ENCODE peak calls at places on chromosome 21, in ten cellular contexts. H is fibroblast of lung, N is left ventricle myocardium inferior, G is cardiac fibroblast, T is GM20000, X is heart left ventricle, W is MM.1S, F is endothelial cell, Y is glutamatergic neuron, B is neural progenitor cell. A is an unnamed sample.

GRCh38 chr21:31386006-31386405 is 41.9 kb upstream of the TIAM1 start:
- DNase-seq in H (no peak), N (no peak), G (no peak), T (no peak), X (no peak), W (no peak), F (no peak), Y (no peak), B (no peak), A (no peak)

GRCh38 chr21:35204125-35204524 is 155.0 kb upstream of the RUNX1 start:
- DNase-seq in H (no peak), N (no peak), G (peak; percentile 43), T (no peak), X (no peak), W (no peak), F (no peak), Y (no peak), B (no peak), A (no peak)

GRCh38 chr21:32309906-32310460 is 11.3 kb downstream of the MRAP start:
- DNase-seq in H (no peak), N (no peak), G (no peak), T (no peak), X (no peak), W (no peak), F (no peak), Y (no peak), B (no peak), A (no peak)

GRCh38 chr21:16194851-16195251 is 465.1 kb downstream of the USP25 start:
- DNase-seq in H (peak; percentile 53), N (no peak), G (peak; percentile 46), T (no peak), X (no peak), W (peak; percentile 44), F (no peak), Y (no peak), B (peak; percentile 3), A (no peak)

GRCh38 chr21:46562964-46563607 is 41.8 kb downstream of the S100B start:
- DNase-seq in H (no peak), N (no peak), G (no peak), T (no peak), X (peak; percentile 40), W (no peak), F (no peak), Y (no peak), B (no peak), A (no peak)

GRCh38 chr21:45016031-45016430 is 58.3 kb upstream of the ADARB1 start:
- DNase-seq in H (no peak), N (peak; percentile 13), G (no peak), T (no peak), X (peak; percentile 21), W (no peak), F (no peak), Y (no peak), B (no peak), A (no peak)

GRCh38 chr21:46284077-46284644 is 1.2 kb downstream of the MCM3AP start:
- DNase-seq in H (no peak), N (no peak), G (no peak), T (no peak), X (no peak), W (peak; percentile 4), F (peak; percentile 47), Y (no peak), B (no peak), A (no peak)

GRCh38 chr21:45869121-45870007 is 112.2 kb upstream of the COL6A1 start:
- DNase-seq in H (peak; percentile 63), N (no peak), G (peak; percentile 39), T (no peak), X (no peak), W (no peak), F (no peak), Y (no peak), B (no peak), A (no peak)

GRCh38 chr21:39527067-39527595 is 75.4 kb downstream of the SH3BGR start:
- DNase-seq in H (no peak), N (no peak), G (no peak), T (no peak), X (no peak), W (no peak), F (no peak), Y (no peak), B (no peak), A (no peak)

GRCh38 chr21:45576838-45577737 is 34.8 kb upstream of the SLC19A1 start:
- DNase-seq in H (no peak), N (peak; percentile 3), G (no peak), T (no peak), X (no peak), W (no peak), F (no peak), Y (no peak), B (no peak), A (no peak)

GRCh38 chr21:31196724-31197123 is 147.3 kb downstream of the TIAM1 start:
- DNase-seq in H (no peak), N (no peak), G (no peak), T (no peak), X (no peak), W (no peak), F (no peak), Y (no peak), B (no peak), A (no peak)

GRCh38 chr21:45524756-45525152 is 17.5 kb downstream of the SLC19A1 start:
- DNase-seq in H (no peak), N (no peak), G (no peak), T (no peak), X (peak; percentile 9), W (no peak), F (no peak), Y (peak; percentile 4), B (no peak), A (no peak)

DNA sequence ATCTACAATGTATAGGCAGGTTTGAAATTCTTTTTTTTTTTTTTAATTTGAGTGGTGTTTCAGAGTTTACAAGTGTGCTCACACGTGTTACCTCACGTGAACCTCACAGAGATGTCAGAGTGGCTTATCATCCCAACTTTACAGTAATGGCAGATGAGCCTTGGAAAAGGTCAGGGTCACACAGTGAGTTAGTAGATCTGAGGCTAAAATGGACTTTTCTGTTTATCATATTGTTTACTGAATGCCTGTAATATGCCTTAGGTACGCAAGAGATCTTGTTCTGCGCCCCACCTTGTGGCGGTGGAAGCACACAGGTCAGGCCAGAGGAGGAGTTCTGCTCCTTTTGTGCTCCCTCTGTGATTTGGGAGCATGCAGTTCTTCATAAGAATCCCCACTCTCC is 80.0 kb downstream of the DYRK1A start:
- DNase-seq in H (no peak), N (no peak), G (no peak), T (no peak), X (no peak), W (no peak), F (no peak), Y (no peak), B (peak; percentile 26), A (no peak)
- TF ChIP-seq CTCF in H (no peak), N (peak; percentile 24), G (no peak), T (no peak), X (peak; percentile 6), W (no peak), F (no peak), Y (no peak), B (peak; percentile 20), A (no peak)

GRCh38 chr21:42009831-42010506 is at the start of gene ZBTB21:
- DNase-seq in H (peak; percentile 98), N (peak; percentile 98), G (peak; percentile 98), T (peak; percentile 98), X (peak; percentile 99), W (peak; percentile 100), F (peak; percentile 98), Y (peak; percentile 100), B (peak; percentile 99), A (peak; percentile 99)

GRCh38 chr21:42012344-42012743 is 2.2 kb upstream of the ZBTB21 start:
- DNase-seq in H (no peak), N (no peak), G (no peak), T (no peak), X (no peak), W (no peak), F (no peak), Y (no peak), B (no peak), A (no peak)

GRCh38 chr21:42012763-42013329 is 2.7 kb upstream of the ZBTB21 start:
- DNase-seq in H (no peak), N (no peak), G (no peak), T (no peak), X (no peak), W (no peak), F (no peak), Y (no peak), B (no peak), A (no peak)

GRCh38 chr21:42009018-42009830 is 936 bp downstream of the ZBTB21 start:
- DNase-seq in H (peak; percentile 38), N (peak; percentile 43), G (peak; percentile 40), T (peak; percentile 52), X (peak; percentile 65), W (peak; percentile 83), F (peak; percentile 53), Y (peak; percentile 61), B (peak; percentile 78), A (peak; percentile 61)

DNA sequence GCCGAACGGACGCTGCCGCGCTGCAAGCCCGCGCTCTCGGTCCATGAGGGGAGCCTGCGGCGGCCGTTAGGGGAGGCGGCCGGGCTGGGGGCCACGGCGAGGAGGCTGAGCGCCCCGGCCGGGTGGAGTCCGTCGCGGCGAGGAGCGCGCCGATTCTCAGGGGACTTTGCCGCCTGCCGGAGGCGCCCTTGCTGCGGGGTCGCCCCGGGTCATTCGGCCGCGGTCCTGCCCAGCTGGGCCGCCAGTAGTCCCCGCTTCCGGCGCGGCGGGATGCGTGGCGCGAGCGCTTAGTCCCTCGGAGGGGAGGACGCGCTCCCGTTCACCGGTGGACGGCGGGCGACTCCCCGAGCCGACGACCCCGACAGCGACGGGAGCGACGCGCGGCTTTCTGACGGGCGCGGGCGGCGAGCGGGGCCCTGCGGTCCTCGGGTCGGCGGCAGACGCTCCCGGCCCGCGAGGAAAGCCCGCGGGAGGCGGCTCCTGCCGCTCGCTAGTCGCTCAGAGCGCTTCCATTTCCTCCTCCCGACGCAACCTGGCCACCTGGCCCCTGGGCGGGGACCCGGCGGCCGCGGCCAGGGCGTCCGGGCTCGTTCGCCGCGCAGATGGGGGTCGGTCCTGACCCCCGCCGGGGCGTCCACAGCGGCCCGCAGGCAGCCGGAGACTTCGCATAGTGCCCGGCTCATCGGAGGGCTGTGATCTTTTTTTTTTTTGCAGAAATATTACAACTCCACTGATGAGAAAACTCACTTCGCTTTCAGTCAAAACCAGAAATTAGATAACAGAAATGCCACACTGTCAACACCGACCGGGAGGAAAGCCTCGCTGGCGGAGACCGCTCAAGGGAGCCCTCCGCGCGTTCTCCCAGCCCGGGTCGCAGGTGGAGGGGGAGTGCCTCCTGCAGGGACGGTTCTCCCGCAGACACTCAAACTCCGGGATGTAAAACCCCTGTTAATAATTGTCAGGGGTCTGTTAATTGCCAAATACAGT is 640 bp upstream of the ZBTB21 start:
- DNase-seq in H (no peak), N (no peak), G (peak; percentile 13), T (peak; percentile 44), X (no peak), W (peak; percentile 69), F (peak; percentile 39), Y (peak; percentile 61), B (peak; percentile 74), A (peak; percentile 50)
- TF ChIP-seq CTCF in H (peak; percentile 6), N (peak; percentile 44), G (no peak), T (no peak), X (no peak), W (no peak), F (no peak), Y (no peak), B (peak; percentile 27), A (no peak)

GRCh38 chr21:29288239-29288638 is 10.5 kb upstream of the BACH1 start:
- DNase-seq in H (no peak), N (no peak), G (no peak), T (no peak), X (no peak), W (no peak), F (no peak), Y (no peak), B (no peak), A (no peak)
- TF ChIP-seq CTCF in H (no peak), N (no peak), G (no peak), T (no peak), X (no peak), W (no peak), F (no peak), Y (no peak), B (no peak), A (no peak)

GRCh38 chr21:13368200-13368599 is 241.4 kb upstream of the POTED start:
- DNase-seq in H (no peak), N (no peak), G (no peak), T (no peak), X (no peak), W (no peak), F (no peak), Y (no peak), B (no peak), A (no peak)
- TF ChIP-seq CTCF in H (no peak), N (no peak), G (no peak), T (no peak), X (no peak), W (no peak), F (no peak), Y (no peak), B (no peak), A (no peak)

A was measured in nephron progenitor cell.